ENCODE peak calls at places on chromosomes 16 and 17, in seven cellular contexts. Y is astrocyte, U is right lobe of liver, V is tibial nerve, Z is sigmoid colon, W is heart left ventricle, Q is A549. L is an unnamed sample. For H3K9me3, the result is how much of the 10 kb centered on the place peaks cover.

GRCh38 chr16:65176603-65177002 is 54.7 kb upstream of the CDH11 start:
- DNase-seq in Z (peak), Y (peak), V (no peak), W (peak), U (no peak), Q (no peak), L (peak)

GRCh38 chr16:4852221-4852872 is 5.1 kb downstream of the UBN1 start:
- DNase-seq in Y (no peak), W (peak), Q (peak), U (no peak), V (no peak), Z (no peak), L (no peak)

GRCh38 chr16:53080345-53081031 is 25.7 kb downstream of the CHD9 start:
- DNase-seq in Z (peak), Q (peak), U (no peak), Y (peak), W (peak), V (peak), L (peak)

GRCh38 chr17:17783121-17783824 is 53.5 kb downstream of the SREBF1 start:
- DNase-seq in V (peak), Q (no peak), Y (peak), Z (no peak), U (peak), W (peak), L (no peak)

GRCh38 chr17:20191066-20191465 is 181.9 kb downstream of the SPECC1 start:
- DNase-seq in U (no peak), Z (no peak), Y (peak), Q (no peak), V (no peak), W (no peak), L (peak)

GRCh38 chr16:12386076-12386641 is 409.6 kb downstream of the SNX29 start:
- DNase-seq in W (no peak), U (no peak), Q (no peak), Y (no peak), V (no peak), Z (no peak), L (no peak)

GRCh38 chr17:76381633-76382304 is 2.6 kb upstream of the SPHK1 start:
- DNase-seq in Z (no peak), Q (no peak), Y (no peak), U (no peak), V (peak), W (no peak), L (no peak)

GRCh38 chr17:2862197-2862596 is 66.0 kb downstream of the RAP1GAP2 start:
- DNase-seq in Y (no peak), Q (no peak), W (no peak), V (no peak), Z (no peak), U (no peak), L (no peak)

GRCh38 chr16:80656161-80656560 is 115.4 kb downstream of the DYNLRB2 start:
- DNase-seq in Y (no peak), Z (no peak), W (no peak), V (no peak), U (no peak), Q (no peak), L (no peak)

GRCh38 chr17:2251098-2251497 is 52.5 kb downstream of the SMG6 start:
- DNase-seq in W (no peak), U (no peak), Z (no peak), V (no peak), Y (peak), Q (no peak), L (no peak)

GRCh38 chr16:6189216-6189615 is 1091.6 kb upstream of the EEF2KMT start:
- DNase-seq in Q (no peak), V (no peak), Z (no peak), W (no peak), U (no peak), Y (no peak), L (no peak)

GRCh38 chr17:1005361-1005946 is 8.5 kb downstream of the TIMM22 start:
- DNase-seq in V (no peak), Z (peak), Y (peak), Q (no peak), W (peak), U (no peak), L (no peak)

GRCh38 chr17:18027280-18027679 is 11.7 kb downstream of the ATPAF2 start:
- DNase-seq in W (no peak), U (peak), V (no peak), Q (no peak), Z (no peak), Y (no peak), L (no peak)

GRCh38 chr16:4362476-4363250 is 9.0 kb upstream of the VASN start:
- DNase-seq in U (no peak), W (no peak), V (no peak), Q (no peak), Z (no peak), Y (no peak), L (no peak)

GRCh38 chr16:13895516-13895915 is 24.4 kb upstream of the ERCC4 start:
- DNase-seq in V (no peak), Q (no peak), Z (no peak), W (no peak), Y (no peak), U (no peak), L (no peak)

GRCh38 chr17:28925912-28926365 is 23.1 kb upstream of the DHRS13 start:
- DNase-seq in Y (peak), V (no peak), W (no peak), Q (no peak), Z (no peak), U (no peak), L (no peak)

GRCh38 chr16:3431779-3432219 is 11.5 kb downstream of the ZNF597 start:
- DNase-seq in Q (no peak), Z (peak), U (peak), Y (peak), W (peak), V (peak), L (no peak)

GRCh38 chr16:1158456-1159324 is 5.8 kb downstream of the CACNA1H start:
- DNase-seq in V (no peak), Z (peak), U (no peak), Q (no peak), Y (no peak), W (peak), L (no peak)

GRCh38 chr17:48012151-48012520 is 25.5 kb downstream of the COPZ2 start:
- DNase-seq in V (no peak), U (no peak), Q (no peak), W (no peak), Y (no peak), Z (no peak), L (no peak)

GRCh38 chr16:53415504-53415903 is 18.8 kb upstream of the RBL2 start:
- DNase-seq in W (no peak), Y (no peak), V (no peak), U (no peak), Q (peak), Z (no peak), L (no peak)

GRCh38 chr16:73143681-73144370 is 95.9 kb upstream of the ZFHX3 start:
- DNase-seq in V (no peak), U (no peak), Z (no peak), W (no peak), Q (no peak), Y (no peak), L (no peak)

GRCh38 chr17:1270210-1271019 is at the start of gene BHLHA9:
- DNase-seq in W (no peak), Q (no peak), Z (no peak), Y (no peak), U (no peak), V (no peak), L (no peak)

GRCh38 chr17:71029246-71029645 is 859.9 kb downstream of the KCNJ2 start:
- DNase-seq in W (no peak), Z (no peak), Y (no peak), V (no peak), U (no peak), Q (no peak), L (no peak)

GRCh38 chr17:57215317-57215716 is 41.0 kb upstream of the MSI2 start:
- DNase-seq in Y (no peak), W (no peak), U (no peak), V (no peak), Q (no peak), Z (no peak), L (no peak)

GRCh38 chr17:12769981-12770380 is 19.3 kb upstream of the ARHGAP44 start:
- DNase-seq in W (no peak), Q (no peak), U (no peak), V (no peak), Y (no peak), Z (no peak), L (no peak)

GRCh38 chr16:27389272-27389961 is 12.6 kb upstream of the IL21R start:
- DNase-seq in U (no peak), Z (no peak), V (no peak), Y (peak), Q (no peak), W (no peak), L (no peak)

GRCh38 chr16:9091867-9092281 is 430 bp downstream of the HAPSTR1 start:
- DNase-seq in W (peak), V (peak), Y (no peak), Q (peak), Z (peak), U (no peak), L (no peak)

GRCh38 chr16:74730049-74730683 is 29.5 kb upstream of the MLKL start:
- DNase-seq in W (no peak), U (no peak), V (no peak), Y (no peak), Q (peak), Z (no peak), L (no peak)

GRCh38 chr17:15967706-15968399 is 22.9 kb downstream of the ADORA2B start:
- DNase-seq in Y (no peak), U (peak), Z (peak), Q (no peak), V (no peak), W (no peak), L (no peak)

GRCh38 chr17:11944587-11944986 is 52.7 kb downstream of the ZNF18 start:
- DNase-seq in W (no peak), Y (peak), U (no peak), Z (no peak), Q (peak), V (no peak), L (no peak)

GRCh38 chr17:33038740-33039139 is 47.1 kb downstream of the SPACA3 start:
- DNase-seq in U (no peak), W (peak), V (no peak), Z (no peak), Q (peak), Y (peak), L (no peak)

GRCh38 chr17:60971515-60972369 is 294.1 kb downstream of the BCAS3 start:
- DNase-seq in U (no peak), Y (peak), Z (no peak), W (no peak), V (peak), Q (peak), L (peak)

GRCh38 chr16:29141586-29142324 is 156.9 kb downstream of the LAT start:
- DNase-seq in Z (peak), W (no peak), Y (no peak), U (peak), V (no peak), Q (no peak), L (no peak)

GRCh38 chr17:31726980-31727427 is 132.0 kb downstream of the COPRS start:
- DNase-seq in V (no peak), Z (no peak), U (no peak), W (no peak), Y (peak), Q (no peak), L (no peak)

GRCh38 chr16:71885261-71885650 is 1.3 kb upstream of the ZNF821 start:
- DNase-seq in W (no peak), Q (no peak), U (no peak), V (no peak), Z (no peak), Y (no peak), L (no peak)

GRCh38 chr16:85416267-85417109 is 196.6 kb upstream of the GSE1 start:
- DNase-seq in U (peak), V (no peak), Z (peak), Q (peak), Y (no peak), W (no peak), L (no peak)
- TF ChIP-seq CTCF in U (peak), V (peak), Z (peak), Q (peak), Y (peak), W (peak), L (peak)

GRCh38 chr17:82105882-82106696 is 8.1 kb upstream of the FASN start:
- DNase-seq in Q (peak), U (no peak), V (no peak), Y (no peak), Z (peak), W (no peak), L (no peak)
- H3K4me3 ChIP-seq in Q (no peak), U (peak), V (no peak), Y (no peak), Z (no peak), W (peak), L (no peak)

GRCh38 chr17:62614142-62614541 is 13.3 kb upstream of the MRC2 start:
- DNase-seq in U (peak), Z (no peak), Y (peak), W (no peak), V (no peak), Q (no peak), L (peak)
- H3K9me3 ChIP-seq in U (under half), Z (under half), Y (under half), W (under half), V (under half), Q (under half), L (under half)

DNA sequence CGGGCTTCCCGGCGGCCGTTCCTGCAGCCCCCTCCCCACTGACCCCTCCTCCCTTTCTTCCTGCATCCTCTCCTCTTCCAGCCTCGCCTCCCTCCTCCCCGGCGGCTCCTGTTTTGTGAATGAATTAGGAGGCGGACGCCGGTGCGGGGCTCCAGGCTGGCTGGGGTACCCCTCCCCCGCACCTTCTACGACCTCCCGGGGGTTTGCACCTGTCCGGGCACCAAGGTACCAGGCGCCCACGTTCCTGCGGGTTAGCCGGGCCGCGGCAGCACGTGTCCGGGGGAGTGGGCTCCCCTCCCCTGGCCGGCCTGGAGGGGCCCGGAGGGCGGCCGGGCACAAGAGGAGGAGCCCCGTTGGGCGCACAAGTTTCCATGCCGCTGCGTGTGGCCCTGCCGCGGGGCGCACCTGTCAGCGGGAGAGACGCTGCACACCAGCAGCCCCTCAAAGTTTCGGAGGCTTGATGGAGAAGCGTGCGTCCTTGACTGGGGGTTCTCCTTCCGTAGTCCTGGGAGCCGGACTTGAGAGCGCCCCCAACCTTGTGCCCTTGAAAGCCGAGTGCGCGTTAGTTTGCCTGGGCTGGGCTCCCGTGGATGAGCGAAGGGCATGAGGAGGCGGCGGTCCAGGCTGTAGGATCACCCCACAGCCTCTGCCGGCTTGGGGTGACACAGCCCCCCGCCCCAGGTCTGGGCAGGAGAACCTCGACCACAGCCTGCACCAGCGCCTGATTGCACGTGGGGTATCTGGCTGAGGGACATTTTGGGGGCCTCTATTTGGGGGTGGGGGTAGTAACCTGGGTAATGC is 1.2 kb downstream of the HAS3 start:
- DNase-seq in Y (no peak), W (no peak), Q (no peak), U (no peak), V (no peak), Z (no peak), L (no peak)
- TF ChIP-seq CTCF in Y (no peak), W (no peak), Q (peak), U (no peak), V (no peak), Z (no peak), L (no peak)

GRCh38 chr17:49763735-49764558 is at the start of gene FAM117A:
- DNase-seq in W (peak), Q (peak), V (peak), U (peak), Y (peak), Z (peak), L (peak)

GRCh38 chr17:49764559-49765180 is 739 bp upstream of the FAM117A start:
- DNase-seq in W (no peak), Z (no peak), U (no peak), Y (no peak), Q (no peak), V (no peak), L (no peak)

GRCh38 chr17:49760909-49761558 is 2.9 kb downstream of the FAM117A start:
- DNase-seq in V (no peak), U (no peak), W (no peak), Q (no peak), Y (no peak), Z (no peak), L (no peak)

GRCh38 chr17:49760296-49760695 is 3.6 kb downstream of the FAM117A start:
- DNase-seq in Z (no peak), U (no peak), V (no peak), W (no peak), Q (no peak), Y (no peak), L (no peak)

DNA sequence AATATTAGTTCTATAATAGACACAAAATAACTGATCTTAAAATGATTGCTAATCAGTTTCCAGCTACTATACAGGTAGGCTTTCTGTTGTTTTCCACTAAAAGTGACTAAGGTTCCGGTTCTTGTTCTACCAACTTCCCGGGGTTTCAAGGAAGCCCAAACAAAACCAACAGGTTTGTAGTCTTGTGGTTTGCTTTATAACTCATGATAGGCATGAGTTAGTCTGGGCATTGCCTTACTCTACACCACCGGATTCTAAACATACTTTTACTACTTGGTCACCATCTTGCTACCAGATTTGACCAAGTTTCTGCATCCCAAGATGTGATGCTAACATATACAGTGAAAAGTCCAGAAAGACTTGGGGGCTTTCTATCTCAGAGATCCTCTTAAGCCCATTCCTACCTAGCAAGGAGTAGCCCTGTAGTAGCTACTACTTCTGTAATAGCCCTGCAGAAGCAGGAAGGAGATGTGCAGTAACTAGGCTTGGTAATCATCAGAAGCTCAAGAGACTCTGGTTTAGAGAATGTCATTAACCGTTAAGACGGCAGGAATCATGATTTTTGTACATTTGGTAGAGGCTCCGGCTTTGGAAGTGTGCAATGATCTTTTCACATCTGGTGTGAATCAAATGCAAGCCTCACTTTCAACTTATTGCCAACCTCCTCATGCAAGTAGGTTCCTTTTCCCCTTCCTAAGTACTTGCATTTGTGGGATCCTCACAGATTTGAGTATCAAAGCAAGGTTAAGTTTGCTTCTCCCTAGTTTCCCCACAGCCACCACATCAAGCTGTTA is 1.6 kb downstream of the FAM117A start:
- DNase-seq in V (no peak), Q (no peak), Y (no peak), Z (no peak), W (no peak), U (no peak), L (no peak)
- H3K4me3 ChIP-seq in V (no peak), Q (no peak), Y (peak), Z (peak), W (peak), U (no peak), L (no peak)

GRCh38 chr17:82949361-82949760 is 109.5 kb upstream of the ZNF750 start:
- DNase-seq in Z (peak), W (no peak), Q (no peak), Y (no peak), V (no peak), U (peak), L (no peak)

GRCh38 chr17:82946081-82946480 is 106.3 kb upstream of the ZNF750 start:
- DNase-seq in Q (no peak), W (no peak), V (no peak), U (no peak), Z (no peak), Y (no peak), L (no peak)

GRCh38 chr17:82948957-82949356 is 109.1 kb upstream of the ZNF750 start:
- DNase-seq in Y (no peak), Q (no peak), W (no peak), U (peak), V (no peak), Z (peak), L (no peak)

GRCh38 chr17:82948081-82948511 is 108.3 kb upstream of the ZNF750 start:
- DNase-seq in U (peak), V (no peak), Q (no peak), Y (no peak), Z (peak), W (no peak), L (no peak)

DNA sequence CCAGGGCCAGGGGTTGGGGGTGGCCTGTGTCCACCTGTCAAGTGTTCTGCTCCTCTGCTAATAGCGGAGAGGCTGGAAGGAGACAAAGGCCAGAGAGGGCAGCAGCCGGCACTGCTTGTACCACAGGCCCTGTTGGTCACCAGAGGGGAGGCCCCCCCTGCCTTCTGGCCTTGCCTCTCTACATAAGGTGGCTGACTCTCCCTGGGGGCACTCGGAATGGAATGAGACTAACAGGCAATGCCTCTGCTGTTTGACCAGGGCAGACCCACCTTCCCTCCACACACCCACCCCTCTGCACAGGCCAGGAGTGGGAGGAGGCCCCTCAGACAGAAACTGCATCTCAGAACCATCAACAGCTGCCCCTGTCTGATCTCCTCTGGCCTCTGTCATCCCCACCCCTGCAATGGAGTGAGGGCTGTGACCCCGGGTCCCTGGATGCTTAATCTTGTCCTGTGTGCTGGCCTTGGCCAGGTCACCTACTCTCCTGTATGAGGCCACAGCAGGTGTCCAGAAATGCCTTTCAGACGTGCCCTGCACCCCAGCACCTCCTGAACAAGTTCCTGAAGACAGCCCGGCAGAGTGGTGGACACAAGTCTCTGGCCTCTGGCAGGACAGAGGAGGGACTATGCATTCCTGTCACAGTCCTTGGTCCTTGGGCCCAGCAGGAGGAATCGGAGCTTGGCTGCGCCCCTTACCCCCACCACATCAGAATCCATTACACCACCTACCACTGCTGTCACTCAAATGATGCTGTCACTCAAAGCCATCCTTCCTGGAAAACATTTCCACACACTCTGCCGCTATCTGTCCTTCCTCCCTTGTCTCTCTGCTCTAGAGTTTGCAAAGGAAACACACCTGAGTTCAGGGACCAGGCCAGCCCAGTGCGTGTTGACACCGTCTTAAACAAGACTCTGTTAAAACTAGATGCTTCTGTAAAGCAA is 107.5 kb upstream of the ZNF750 start:
- DNase-seq in Q (no peak), U (peak), W (no peak), V (no peak), Z (peak), Y (no peak), L (no peak)
- H3K9me3 ChIP-seq in Q (half or more), U (under half), W (under half), V (under half), Z (under half), Y (under half), L (half or more)

GRCh38 chr16:90019543-90020259 is 445 bp upstream of the DBNDD1 start:
- DNase-seq in Y (peak), Z (no peak), V (no peak), U (no peak), Q (peak), W (no peak), L (peak)
- TF ChIP-seq CTCF in Y (no peak), Z (no peak), V (peak), U (peak), Q (peak), W (no peak), L (peak)

L was measured in AG04450.